ENCODE peak calls at places on chromosomes 3 and 15, in four cellular contexts. One of them, this sample, is unnamed.

GRCh38 chr15:96560246-96560895 is 229.9 kb downstream of the NR2F2 start:
- DNase-seq in HT-29: no peak
- DNase-seq in posterior cingulate gyrus: no peak
- DNase-seq in GM04504: no peak
- DNase-seq in this sample: no peak

GRCh38 chr3:37852097-37852496 is 9.6 kb upstream of the CTDSPL start:
- DNase-seq in HT-29: no peak
- DNase-seq in posterior cingulate gyrus: no peak
- DNase-seq in GM04504: no peak
- DNase-seq in this sample: no peak

GRCh38 chr3:10017636-10018292 is 8.5 kb upstream of the FANCD2 start:
- DNase-seq in HT-29: no peak
- DNase-seq in posterior cingulate gyrus: no peak
- DNase-seq in GM04504: peak
- DNase-seq in this sample: no peak

GRCh38 chr15:43414196-43414595 is 43.3 kb downstream of the TUBGCP4 start:
- DNase-seq in HT-29: no peak
- DNase-seq in posterior cingulate gyrus: no peak
- DNase-seq in GM04504: no peak
- DNase-seq in this sample: no peak

GRCh38 chr15:88835119-88835518 is 31.9 kb downstream of the ACAN start:
- DNase-seq in HT-29: no peak
- DNase-seq in posterior cingulate gyrus: no peak
- DNase-seq in GM04504: no peak
- DNase-seq in this sample: no peak

GRCh38 chr15:63050737-63051700 is 8.5 kb downstream of the TPM1 start:
- DNase-seq in HT-29: peak
- DNase-seq in posterior cingulate gyrus: no peak
- DNase-seq in GM04504: no peak
- DNase-seq in this sample: peak

GRCh38 chr15:89068325-89068784 is 19.9 kb upstream of the ABHD2 start:
- DNase-seq in HT-29: no peak
- DNase-seq in posterior cingulate gyrus: no peak
- DNase-seq in GM04504: peak
- DNase-seq in this sample: peak

GRCh38 chr3:151504606-151505005 is 43.7 kb upstream of the IGSF10 start:
- DNase-seq in HT-29: no peak
- DNase-seq in posterior cingulate gyrus: no peak
- DNase-seq in GM04504: no peak
- DNase-seq in this sample: no peak

This sample was measured in SW480.